ENCODE peak calls at places on chromosomes 12 and 14, in five cellular contexts. K is HepG2, P is IMR-90, E is K562, S is H1. R is an unnamed sample.

GRCh38 chr12:102480401-102480800 is at the start of gene IGF1:
- DNase-seq in S (no peak), P (peak), K (no peak), E (peak), R (no peak)

GRCh38 chr12:33349791-33350190 is 89.8 kb downstream of the SYT10 start:
- DNase-seq in K (no peak), S (no peak), P (no peak), E (no peak), R (no peak)

GRCh38 chr14:101721111-101721510 is 40.4 kb upstream of the PPP2R5C start:
- DNase-seq in P (no peak), S (no peak), K (no peak), E (no peak), R (no peak)

GRCh38 chr12:109134186-109134917 is 18.0 kb downstream of the ACACB start:
- DNase-seq in S (no peak), E (peak), K (no peak), P (no peak), R (peak)

GRCh38 chr12:13661005-13661887 is 320.2 kb downstream of the GRIN2B start:
- DNase-seq in S (peak), K (peak), E (peak), P (peak), R (peak)

GRCh38 chr14:36944307-36945010 is 227.9 kb downstream of the SLC25A21 start:
- DNase-seq in P (peak), S (no peak), E (peak), K (no peak), R (peak)

GRCh38 chr14:76497550-76498484 is 121.9 kb downstream of the ESRRB start:
- DNase-seq in P (no peak), E (peak), S (no peak), K (no peak), R (peak)

GRCh38 chr14:58944226-58944769 is 244.2 kb upstream of the DAAM1 start:
- DNase-seq in S (no peak), E (no peak), K (no peak), P (no peak), R (peak)

GRCh38 chr12:664075-664778 is 982 bp upstream of the NINJ2 start:
- DNase-seq in P (no peak), E (no peak), S (no peak), K (no peak), R (no peak)

GRCh38 chr12:14991069-14991468 is 18.2 kb downstream of the PDE6H start:
- DNase-seq in E (no peak), K (no peak), P (no peak), S (no peak), R (no peak)

GRCh38 chr14:99684356-99684952 is 356 bp downstream of the CYP46A1 start:
- DNase-seq in E (no peak), K (no peak), P (peak), S (no peak), R (no peak)

GRCh38 chr14:99687284-99688209 is 3.4 kb downstream of the CYP46A1 start:
- DNase-seq in P (no peak), S (no peak), K (peak), E (peak), R (no peak)

GRCh38 chr14:99683619-99684355 is at the start of gene CYP46A1:
- DNase-seq in P (peak), E (peak), S (peak), K (peak), R (peak)

GRCh38 chr14:99686557-99687283 is 2.6 kb downstream of the CYP46A1 start:
- DNase-seq in P (no peak), E (no peak), K (no peak), S (no peak), R (no peak)

DNA sequence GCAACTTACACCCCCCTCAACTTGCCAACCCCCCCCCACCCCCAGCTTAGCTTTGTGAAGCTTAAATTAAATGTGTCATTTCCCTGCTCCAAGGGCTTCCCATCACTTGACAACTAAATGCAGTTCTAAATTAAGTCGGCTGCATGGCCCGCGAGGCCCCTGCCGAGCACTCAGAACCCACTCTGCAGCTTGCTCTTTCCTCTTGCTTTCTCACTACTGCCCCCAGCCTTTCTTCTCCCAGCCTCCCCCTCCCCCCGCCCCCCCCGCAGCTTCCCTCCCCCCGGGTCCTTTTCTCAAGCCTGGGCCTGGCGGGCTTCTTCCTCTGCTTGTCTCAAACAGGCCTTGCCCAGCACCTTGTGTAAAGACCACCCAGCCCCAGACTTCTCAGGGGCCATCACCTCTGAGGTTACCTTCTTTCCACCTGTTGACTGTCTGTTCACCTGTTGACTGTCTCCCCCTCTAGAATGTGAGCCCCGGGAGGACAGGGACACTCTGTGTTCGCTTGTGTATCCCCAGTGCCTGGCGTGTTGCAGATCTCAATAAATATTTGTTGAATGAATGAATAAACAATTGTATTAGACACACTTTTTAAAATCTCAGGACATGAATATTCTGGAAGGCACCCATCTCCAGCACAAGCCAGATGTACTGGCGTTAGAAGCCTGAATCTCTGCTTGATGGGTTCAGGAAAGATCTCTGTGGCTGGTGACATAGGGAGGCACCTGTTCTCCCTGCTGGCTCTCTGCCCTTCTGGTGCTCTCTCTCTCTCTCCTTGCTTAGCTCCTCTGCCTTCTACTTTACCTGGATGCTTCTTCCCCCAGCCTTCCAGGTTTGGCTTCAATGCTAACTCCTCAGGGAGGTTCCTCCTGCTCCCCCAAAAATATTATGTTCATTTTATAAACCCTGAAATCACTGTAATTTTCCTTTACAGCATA is 1.2 kb downstream of the CYP46A1 start:
- DNase-seq in P (no peak), K (no peak), S (no peak), E (no peak), R (no peak)
- TF ChIP-seq MAFK in P (no peak), K (no peak), S (no peak), E (no peak), R (no peak)

GRCh38 chr12:42779186-42779859 is 189.8 kb upstream of the PRICKLE1 start:
- DNase-seq in K (no peak), E (no peak), P (peak), S (no peak), R (no peak)
- TF ChIP-seq MAFK in K (no peak), E (no peak), P (no peak), S (no peak), R (no peak)

DNA sequence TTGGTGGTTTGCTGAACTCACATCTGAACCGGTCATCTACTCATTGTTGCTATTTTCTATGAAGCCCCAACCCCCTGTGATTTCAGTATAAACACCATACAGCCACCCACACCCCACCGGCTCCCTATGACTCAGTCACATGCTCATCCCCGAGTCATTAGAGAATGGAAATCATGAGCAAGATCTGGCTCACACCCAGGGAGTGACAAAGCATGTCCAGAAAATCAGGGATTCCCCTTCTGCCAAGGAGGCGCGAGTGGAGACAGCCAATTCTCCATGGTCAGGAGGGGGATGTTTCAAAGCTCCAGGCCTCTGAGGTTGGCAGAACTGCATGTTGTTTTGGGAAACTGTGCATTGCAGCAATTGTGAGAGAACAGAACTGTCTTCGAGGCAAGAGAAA is 657.5 kb upstream of the TBX3 start:
- DNase-seq in S (no peak), K (no peak), P (peak), E (no peak), R (peak)
- TF ChIP-seq MAFK in S (no peak), K (no peak), P (peak), E (no peak), R (peak)

GRCh38 chr12:120767071-120768024 is 41.7 kb downstream of the ACADS start:
- DNase-seq in E (no peak), K (no peak), S (no peak), P (no peak), R (no peak)

GRCh38 chr12:120766569-120766965 is 40.9 kb downstream of the ACADS start:
- DNase-seq in E (no peak), P (no peak), S (no peak), K (no peak), R (no peak)

GRCh38 chr12:120774169-120774916 is 48.7 kb downstream of the ACADS start:
- DNase-seq in K (no peak), P (no peak), S (no peak), E (no peak), R (no peak)

GRCh38 chr12:120775862-120776552 is 50.4 kb downstream of the ACADS start:
- DNase-seq in K (peak), P (no peak), E (no peak), S (no peak), R (no peak)

GRCh38 chr12:120771097-120771496 is 45.5 kb downstream of the ACADS start:
- DNase-seq in P (no peak), S (no peak), K (no peak), E (no peak), R (no peak)
- TF ChIP-seq MAFK in P (no peak), S (no peak), K (no peak), E (no peak), R (no peak)